ENCODE peak calls at places on chromosomes 1 and 21, in four cellular contexts. S is HepG2, A is K562, J is Panc1. B is an unnamed sample.

GRCh38 chr21:37071561-37072238 is 1.2 kb downstream of the PIGP start:
- DNase-seq in J (no peak), A (peak; percentile 37), S (no peak), B (no peak)

GRCh38 chr21:33109574-33110339 is 39.8 kb downstream of the OLIG1 start:
- DNase-seq in A (peak; percentile 22), J (no peak), S (no peak), B (no peak)

GRCh38 chr1:22618056-22618455 is 18.4 kb upstream of the C1QA start:
- DNase-seq in A (no peak), J (no peak), S (no peak), B (no peak)

GRCh38 chr21:21247441-21247840 is 249.2 kb downstream of the NCAM2 start:
- DNase-seq in S (no peak), A (no peak), J (no peak), B (no peak)

GRCh38 chr1:209673631-209674417 is 1.4 kb upstream of the G0S2 start:
- DNase-seq in S (no peak), A (no peak), J (no peak), B (no peak)

GRCh38 chr21:42666023-42666747 is 12.8 kb downstream of the PDE9A start:
- DNase-seq in J (no peak), S (no peak), A (peak; percentile 96), B (no peak)

GRCh38 chr1:215344534-215344933 is 222.6 kb upstream of the KCTD3 start:
- DNase-seq in A (no peak), J (no peak), S (no peak), B (no peak)

GRCh38 chr1:18929686-18930085 is 26.8 kb downstream of the IFFO2 start:
- DNase-seq in S (no peak), A (no peak), J (no peak), B (no peak)

GRCh38 chr21:41589620-41590175 is 81.7 kb upstream of the TMPRSS2 start:
- DNase-seq in J (no peak), A (no peak), S (no peak), B (no peak)

GRCh38 chr1:153790282-153790995 is 15.2 kb downstream of the SLC27A3 start:
- DNase-seq in A (no peak), J (no peak), S (no peak), B (no peak)

GRCh38 chr1:216815239-216815955 is 92.2 kb upstream of the ESRRG start:
- DNase-seq in S (no peak), J (no peak), A (no peak), B (no peak)

GRCh38 chr1:184499626-184500025 is 112.8 kb downstream of the C1orf21 start:
- DNase-seq in J (no peak), S (no peak), A (no peak), B (no peak)
- H3K27ac ChIP-seq in J (no peak overlapping the region), S (no peak overlapping the region), A (no peak overlapping the region), B (no peak overlapping the region)

GRCh38 chr21:43793243-43793642 is 3.9 kb downstream of the RRP1 start:
- DNase-seq in A (no peak), S (no peak), J (no peak), B (no peak)

GRCh38 chr21:43787180-43787533 is 2.2 kb upstream of the RRP1 start:
- DNase-seq in A (no peak), J (no peak), S (no peak), B (no peak)

GRCh38 chr21:43789276-43790052 is at the start of gene RRP1:
- DNase-seq in S (peak; percentile 74), J (peak; percentile 22), A (peak; percentile 98), B (peak; percentile 59)

GRCh38 chr21:43792406-43792805 is 3.0 kb downstream of the RRP1 start:
- DNase-seq in J (no peak), A (no peak), S (no peak), B (no peak)

GRCh38 chr21:43790053-43790524 is 712 bp downstream of the RRP1 start:
- DNase-seq in J (no peak), A (no peak), S (no peak), B (no peak)
- TF ChIP-seq CTCF in J (no peak), A (no peak), S (no peak), B (no peak)

GRCh38 chr1:212692774-212693644 is 6.6 kb downstream of the BATF3 start:
- DNase-seq in A (no peak), S (no peak), J (no peak), B (no peak)
- TF ChIP-seq TCF7L2 in A (no peak), S (no peak), J (no peak), B (no peak)

GRCh38 chr1:204887846-204888245 is 17.2 kb downstream of the NFASC start:
- DNase-seq in A (no peak), J (no peak), S (no peak), B (no peak)
- H3K27ac ChIP-seq in A (no peak overlapping the region), J (no peak overlapping the region), S (no peak overlapping the region), B (no peak overlapping the region)

DNA sequence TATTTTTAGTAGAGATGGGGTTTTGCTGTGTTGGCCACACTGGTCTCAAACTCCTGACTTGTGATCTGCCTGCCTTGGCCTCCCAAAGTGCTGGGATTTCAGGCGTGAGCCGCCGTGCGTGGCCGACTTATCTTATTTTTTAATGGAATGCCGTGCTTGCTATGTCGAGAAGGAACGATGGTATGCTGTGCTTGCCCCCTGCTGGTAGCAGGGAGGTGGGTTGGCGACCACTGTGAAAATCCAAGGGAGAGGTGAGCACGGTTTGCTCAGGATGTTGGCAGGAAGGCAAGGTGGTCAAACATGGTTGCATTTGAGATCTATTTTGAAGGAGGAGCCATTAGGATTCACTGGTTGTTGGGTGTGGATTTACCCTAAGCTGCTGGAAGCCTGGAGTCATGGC is 45.8 kb upstream of the RCC2 start:
- DNase-seq in A (no peak), J (no peak), S (no peak), B (no peak)
- TF ChIP-seq CTCF in A (peak; percentile 76), J (peak; percentile 77), S (peak; percentile 78), B (peak; percentile 50)

GRCh38 chr21:43734131-43734634 is 15.3 kb downstream of the PDXK start:
- DNase-seq in J (no peak), A (no peak), S (no peak), B (no peak)
- TF ChIP-seq TCF7L2 in J (no peak), A (no peak), S (no peak), B (no peak)

GRCh38 chr1:183278736-183279591 is 92.9 kb downstream of the LAMC2 start:
- DNase-seq in A (no peak), J (no peak), S (no peak), B (no peak)
- H3K27ac ChIP-seq in A (no peak overlapping the region), J (peak overlapping the region; percentile 34), S (no peak overlapping the region), B (no peak overlapping the region)

DNA sequence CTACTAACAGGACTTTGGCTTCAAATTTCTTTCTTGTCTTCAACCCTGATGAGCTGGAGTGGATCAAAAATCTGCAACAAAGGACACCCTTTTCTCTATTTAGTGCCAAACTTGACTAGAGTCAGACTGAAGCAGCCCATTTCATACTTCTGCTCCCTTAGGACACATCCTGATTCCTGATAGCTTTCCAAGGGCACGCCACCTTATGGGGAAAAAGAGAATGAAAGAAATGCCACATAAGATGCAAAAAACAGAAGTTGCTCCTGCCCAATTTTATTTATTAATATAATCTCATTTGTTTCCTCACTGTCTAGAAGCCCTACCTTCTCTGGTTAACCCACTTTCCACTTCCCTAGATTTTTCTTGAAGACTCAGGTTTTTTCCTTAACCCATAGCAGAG is 72.7 kb upstream of the NBPF4 start:
- DNase-seq in S (peak; percentile 8), A (no peak), J (no peak), B (peak; percentile 15)
- TF ChIP-seq CTCF in S (no peak), A (peak; percentile 16), J (peak; percentile 40), B (peak; percentile 32)

DNA sequence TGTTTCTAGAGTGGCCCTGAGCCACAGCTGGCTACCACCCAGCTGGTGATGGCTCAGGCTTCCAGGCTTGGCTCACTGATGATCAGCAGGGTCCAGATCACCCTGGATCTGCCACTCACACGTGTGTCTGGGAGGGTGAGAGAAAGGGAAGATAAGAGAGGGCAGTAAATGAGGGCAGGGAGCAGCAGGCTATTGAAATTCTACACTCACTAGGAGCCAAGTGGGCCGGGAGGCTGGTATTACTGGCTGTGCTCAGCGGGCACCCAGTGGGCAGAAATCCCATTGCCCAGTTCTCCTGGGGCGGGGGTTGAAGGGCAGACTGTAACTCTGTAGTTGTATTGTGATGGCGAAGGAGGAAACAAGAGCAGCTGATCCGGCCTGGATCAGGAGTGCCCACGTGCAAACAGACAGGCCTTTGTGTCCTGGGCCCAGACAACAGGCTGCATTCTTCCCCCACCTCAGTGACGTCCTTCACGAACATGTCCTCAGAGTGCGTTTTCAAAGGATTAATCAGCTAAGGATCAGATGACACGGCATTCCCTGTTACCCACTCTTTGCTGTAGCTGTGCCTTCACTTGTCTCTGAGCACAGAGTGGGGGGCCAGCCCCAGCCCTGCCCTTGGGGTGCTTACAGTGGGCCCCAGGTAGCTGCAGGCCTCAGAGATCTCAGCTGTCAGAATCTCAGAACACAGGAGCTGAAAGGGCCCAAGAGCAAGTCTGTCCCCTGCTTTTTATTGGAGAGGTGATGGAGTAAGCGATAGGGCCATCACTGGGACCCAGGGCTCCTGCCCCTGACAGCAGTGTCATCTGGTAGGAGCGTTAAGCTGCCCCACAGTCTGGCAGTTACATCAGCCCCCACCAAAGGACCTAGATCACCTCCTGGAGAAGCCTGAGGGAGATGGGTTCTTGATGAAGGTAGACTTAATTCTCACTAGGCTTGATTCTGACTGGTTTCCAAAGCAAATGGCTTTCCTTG is 60.5 kb downstream of the ATP1A1 start:
- DNase-seq in J (no peak), S (peak; percentile 93), A (peak; percentile 67), B (no peak)
- TF ChIP-seq TCF7L2 in J (no peak), S (no peak), A (no peak), B (no peak)

B was measured in HCT116.